ENCODE peak calls at places on chromosome 12, in seven cellular contexts. O is GM23248, T is PC-3, W is fibroblast of lung, Q is endothelial cell of umbilical vein, Y is mammary epithelial cell, F is astrocyte. U is an unnamed sample.

GRCh38 chr12:124302807-124303578 is 8.1 kb downstream of the RFLNA start:
- DNase-seq in O (no peak), T (no peak), W (no peak), Q (no peak), Y (no peak), F (no peak), U (no peak)

GRCh38 chr12:28017126-28017872 is 44.8 kb upstream of the PTHLH start:
- DNase-seq in O (no peak), T (no peak), W (no peak), Q (no peak), Y (peak), F (no peak), U (no peak)

GRCh38 chr12:96710127-96710745 is 196.8 kb upstream of the NEDD1 start:
- DNase-seq in O (no peak), T (peak), W (no peak), Q (no peak), Y (no peak), F (no peak), U (peak)

GRCh38 chr12:119258149-119258548 is 76.4 kb upstream of the CCDC60 start:
- DNase-seq in O (no peak), T (no peak), W (no peak), Q (no peak), Y (no peak), F (no peak), U (no peak)

GRCh38 chr12:56589783-56590182 is 40.3 kb downstream of the BAZ2A start:
- DNase-seq in O (no peak), T (no peak), W (no peak), Q (no peak), Y (no peak), F (no peak), U (no peak)

GRCh38 chr12:39867631-39868030 is 238.2 kb downstream of the SLC2A13 start:
- DNase-seq in O (peak), T (no peak), W (no peak), Q (no peak), Y (no peak), F (no peak), U (no peak)

GRCh38 chr12:72146495-72146894 is 125.7 kb upstream of the TRHDE start:
- DNase-seq in O (no peak), T (no peak), W (no peak), Q (no peak), Y (no peak), F (no peak), U (no peak)

GRCh38 chr12:27623645-27624044 is 72.6 kb upstream of the REP15 start:
- DNase-seq in O (peak), T (peak), W (peak), Q (peak), Y (no peak), F (peak), U (no peak)

GRCh38 chr12:111117017-111117416 is 196.6 kb upstream of the MYL2 start:
- DNase-seq in O (no peak), T (no peak), W (no peak), Q (no peak), Y (no peak), F (no peak), U (no peak)

GRCh38 chr12:96219700-96220206 is 25.6 kb downstream of the ELK3 start:
- DNase-seq in O (peak), T (peak), W (peak), Q (peak), Y (peak), F (peak), U (peak)

GRCh38 chr12:105409881-105410471 is 79.5 kb downstream of the C12orf75 start:
- DNase-seq in O (peak), T (no peak), W (peak), Q (peak), Y (peak), F (peak), U (peak)

GRCh38 chr12:130041983-130042812 is 120.1 kb upstream of the FZD10 start:
- DNase-seq in O (peak), T (no peak), W (no peak), Q (no peak), Y (no peak), F (no peak), U (peak)

GRCh38 chr12:125431516-125431915 is 366.3 kb downstream of the AACS start:
- DNase-seq in O (no peak), T (no peak), W (no peak), Q (no peak), Y (no peak), F (no peak), U (no peak)

GRCh38 chr12:47752552-47752951 is 6.1 kb downstream of the RAPGEF3 start:
- DNase-seq in O (peak), T (peak), W (peak), Q (no peak), Y (peak), F (peak), U (no peak)

GRCh38 chr12:9244894-9245293 is 36.7 kb upstream of the PZP start:
- DNase-seq in O (peak), T (peak), W (peak), Q (no peak), Y (peak), F (no peak), U (no peak)

GRCh38 chr12:68013181-68013580 is 23.9 kb downstream of the IFNG-AS1 start:
- DNase-seq in O (no peak), T (no peak), W (no peak), Q (no peak), Y (no peak), F (no peak), U (no peak)

GRCh38 chr12:82517027-82517426 is 158.7 kb downstream of the METTL25 start:
- DNase-seq in O (peak), T (peak), W (no peak), Q (no peak), Y (peak), F (no peak), U (peak)

GRCh38 chr12:132484183-132484890 is 5.6 kb upstream of the FBRSL1 start:
- DNase-seq in O (no peak), T (no peak), W (no peak), Q (no peak), Y (no peak), F (no peak), U (no peak)

GRCh38 chr12:89348894-89349669 is 3.2 kb downstream of the DUSP6 start:
- DNase-seq in O (peak), T (no peak), W (no peak), Q (peak), Y (peak), F (no peak), U (no peak)

GRCh38 chr12:71958993-71959588 is 20.4 kb downstream of the TPH2 start:
- DNase-seq in O (peak), T (no peak), W (peak), Q (no peak), Y (no peak), F (peak), U (no peak)

GRCh38 chr12:6960291-6961277 is 9.4 kb downstream of the PTPN6 start:
- DNase-seq in O (peak), T (no peak), W (peak), Q (no peak), Y (no peak), F (peak), U (no peak)

GRCh38 chr12:95107362-95107761 is 33.9 kb upstream of the NR2C1 start:
- DNase-seq in O (no peak), T (no peak), W (no peak), Q (no peak), Y (no peak), F (no peak), U (no peak)

GRCh38 chr12:95099270-95099790 is 25.9 kb upstream of the NR2C1 start:
- DNase-seq in O (no peak), T (peak), W (no peak), Q (no peak), Y (peak), F (no peak), U (no peak)

GRCh38 chr12:95100264-95101190 is 27.1 kb upstream of the NR2C1 start:
- DNase-seq in O (no peak), T (no peak), W (no peak), Q (no peak), Y (no peak), F (no peak), U (no peak)

GRCh38 chr12:95104919-95105452 is 31.6 kb upstream of the NR2C1 start:
- DNase-seq in O (no peak), T (no peak), W (no peak), Q (no peak), Y (no peak), F (no peak), U (no peak)

GRCh38 chr12:95102916-95103671 is 29.7 kb upstream of the NR2C1 start:
- DNase-seq in O (peak), T (peak), W (peak), Q (peak), Y (peak), F (peak), U (peak)
- TF ChIP-seq EZH2 in O (no peak), T (no peak), W (no peak), Q (no peak), Y (no peak), F (no peak), U (no peak)

GRCh38 chr12:51869490-51869865 is 18.4 kb upstream of the ANKRD33 start:
- DNase-seq in O (no peak), T (no peak), W (no peak), Q (no peak), Y (no peak), F (no peak), U (no peak)
- TF ChIP-seq EZH2 in O (no peak), T (no peak), W (no peak), Q (no peak), Y (peak), F (no peak), U (no peak)

GRCh38 chr12:25546318-25546717 is 6.8 kb downstream of the LMNTD1 start:
- DNase-seq in O (peak), T (no peak), W (peak), Q (no peak), Y (no peak), F (no peak), U (no peak)

GRCh38 chr12:25550186-25550585 is 2.9 kb downstream of the LMNTD1 start:
- DNase-seq in O (peak), T (no peak), W (peak), Q (no peak), Y (peak), F (peak), U (no peak)

GRCh38 chr12:25553083-25553482 is at the start of gene LMNTD1:
- DNase-seq in O (peak), T (peak), W (peak), Q (no peak), Y (peak), F (peak), U (peak)

GRCh38 chr12:25552681-25553080 is 402 bp downstream of the LMNTD1 start:
- DNase-seq in O (peak), T (no peak), W (peak), Q (no peak), Y (no peak), F (peak), U (no peak)

GRCh38 chr12:25549120-25549519 is 4.0 kb downstream of the LMNTD1 start:
- DNase-seq in O (no peak), T (no peak), W (no peak), Q (no peak), Y (no peak), F (no peak), U (no peak)
- TF ChIP-seq EZH2 in O (no peak), T (no peak), W (no peak), Q (no peak), Y (no peak), F (no peak), U (no peak)

GRCh38 chr12:113479578-113480335 is 8.1 kb upstream of the LHX5 start:
- DNase-seq in O (peak), T (no peak), W (peak), Q (peak), Y (no peak), F (peak), U (peak)
- TF ChIP-seq EZH2 in O (peak), T (no peak), W (peak), Q (peak), Y (peak), F (peak), U (peak)